ENCODE peak calls at places on chromosomes 6 and 20, in six cellular contexts. J is dorsolateral prefrontal cortex, C is GM12865, S is tibial artery, V is body of pancreas, Z is HFF-Myc. P is an unnamed sample.

GRCh38 chr6:82741325-82741995 is 324.2 kb downstream of the UBE3D start:
- DNase-seq in J (no peak), C (no peak), S (no peak), V (no peak), Z (no peak), P (no peak)

GRCh38 chr6:25193147-25193864 is 85.9 kb upstream of the CARMIL1 start:
- DNase-seq in J (no peak), C (no peak), S (peak), V (peak), Z (peak), P (peak)

GRCh38 chr20:2741463-2741862 is 48.9 kb downstream of the EBF4 start:
- DNase-seq in J (no peak), C (no peak), S (no peak), V (no peak), Z (no peak), P (no peak)

GRCh38 chr20:49259799-49260198 is 18.1 kb downstream of the ZNFX1 start:
- DNase-seq in J (no peak), C (no peak), S (no peak), V (no peak), Z (no peak), P (no peak)

GRCh38 chr6:122995930-122996796 is at the start of gene CLVS2:
- DNase-seq in J (peak), C (no peak), S (no peak), V (peak), Z (no peak), P (no peak)

GRCh38 chr20:38550274-38550673 is 30.7 kb upstream of the ADIG start:
- DNase-seq in J (no peak), C (peak), S (no peak), V (no peak), Z (no peak), P (no peak)

GRCh38 chr6:144847906-144848305 is 562.8 kb downstream of the UTRN start:
- DNase-seq in J (peak), C (no peak), S (no peak), V (no peak), Z (no peak), P (no peak)

GRCh38 chr6:41970436-41970846 is 28.8 kb upstream of the CCND3 start:
- DNase-seq in J (no peak), C (no peak), S (peak), V (no peak), Z (no peak), P (no peak)

GRCh38 chr6:50655848-50656453 is 57.4 kb upstream of the TFAP2D start:
- DNase-seq in J (no peak), C (peak), S (no peak), V (no peak), Z (no peak), P (no peak)

GRCh38 chr20:60138263-60139127 is 180.3 kb downstream of the CDH26 start:
- DNase-seq in J (no peak), C (no peak), S (peak), V (peak), Z (no peak), P (no peak)

GRCh38 chr20:57627972-57628650 is 7.9 kb upstream of the ZBP1 start:
- DNase-seq in J (no peak), C (peak), S (peak), V (no peak), Z (peak), P (no peak)
- H3K4me3 ChIP-seq in J (no peak), C (no peak), S (no peak), V (no peak), Z (no peak), P (no peak)

GRCh38 chr6:136383271-136383670 is 93.6 kb upstream of the BCLAF1 start:
- DNase-seq in J (no peak), C (no peak), S (no peak), V (no peak), Z (no peak), P (no peak)

GRCh38 chr6:136382676-136383075 is 93.0 kb upstream of the BCLAF1 start:
- DNase-seq in J (no peak), C (no peak), S (no peak), V (no peak), Z (no peak), P (no peak)

DNA sequence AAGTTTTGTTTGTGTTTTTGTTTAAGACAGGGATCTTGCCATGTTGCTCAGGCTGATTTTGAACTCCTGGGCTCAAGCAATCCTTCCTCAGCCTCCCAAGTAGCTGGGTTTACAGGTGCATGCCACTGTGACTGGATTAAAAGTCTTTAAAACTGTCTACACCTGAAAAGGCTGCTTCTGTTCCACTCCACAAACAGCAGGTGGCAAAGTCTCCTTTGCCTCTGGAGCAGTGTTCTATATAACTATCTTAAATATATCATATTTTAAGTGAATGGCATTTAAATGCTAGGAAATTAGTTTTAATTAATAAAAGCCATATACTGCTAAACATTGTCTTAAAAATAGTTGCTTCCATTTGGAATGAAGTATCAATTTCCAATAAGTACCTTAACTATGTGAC is 89.2 kb upstream of the BCLAF1 start:
- DNase-seq in J (no peak), C (no peak), S (no peak), V (no peak), Z (no peak), P (no peak)
- TF ChIP-seq CTCF in J (no peak), C (no peak), S (no peak), V (peak), Z (no peak), P (peak)

DNA sequence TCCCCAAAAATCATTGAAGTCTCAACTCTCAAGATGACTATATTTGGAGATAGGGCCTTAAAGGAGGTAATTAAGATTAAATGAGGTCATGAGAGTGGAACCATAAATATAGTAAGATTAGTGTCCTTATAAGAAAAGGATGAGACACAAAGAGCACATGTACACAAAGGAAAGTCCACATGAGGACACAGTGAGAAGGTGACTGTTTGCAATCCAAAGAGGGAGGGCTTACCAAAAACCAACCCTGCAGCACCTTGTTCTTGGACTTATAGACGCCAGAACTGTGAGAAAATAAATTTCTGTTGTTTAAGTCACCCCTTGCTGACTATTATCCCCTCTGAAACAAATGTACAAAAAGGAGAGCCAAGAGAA is 150.4 kb upstream of the SMLR1 start:
- DNase-seq in J (no peak), C (no peak), S (no peak), V (no peak), Z (no peak), P (no peak)
- H3K4me3 ChIP-seq in J (no peak), C (no peak), S (no peak), V (no peak), Z (no peak), P (no peak)

DNA sequence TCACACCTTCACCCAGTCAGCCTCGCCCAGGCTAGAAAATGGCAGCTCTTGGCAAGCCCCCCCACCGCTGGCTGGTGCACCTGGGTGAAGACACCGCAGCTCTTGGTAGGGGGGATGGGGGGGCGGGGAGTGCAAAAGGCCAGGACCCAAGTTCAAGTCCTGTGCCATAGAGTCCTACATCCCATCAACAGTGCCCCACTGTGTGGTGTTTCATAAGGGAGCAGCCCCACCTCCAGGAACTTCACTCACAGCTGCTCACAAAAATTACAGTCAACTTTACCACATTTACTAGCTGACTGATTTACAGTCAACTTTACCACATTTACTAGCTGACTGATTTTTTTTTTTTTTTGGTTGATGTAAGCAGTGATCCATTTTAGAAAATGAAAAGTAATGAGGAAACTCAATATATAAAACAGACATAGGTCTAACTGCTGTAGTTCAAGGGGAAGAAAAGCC is 209.0 kb upstream of the SNX9 start:
- DNase-seq in J (no peak), C (no peak), S (no peak), V (no peak), Z (no peak), P (no peak)
- TF ChIP-seq CTCF in J (no peak), C (no peak), S (no peak), V (no peak), Z (no peak), P (no peak)

DNA sequence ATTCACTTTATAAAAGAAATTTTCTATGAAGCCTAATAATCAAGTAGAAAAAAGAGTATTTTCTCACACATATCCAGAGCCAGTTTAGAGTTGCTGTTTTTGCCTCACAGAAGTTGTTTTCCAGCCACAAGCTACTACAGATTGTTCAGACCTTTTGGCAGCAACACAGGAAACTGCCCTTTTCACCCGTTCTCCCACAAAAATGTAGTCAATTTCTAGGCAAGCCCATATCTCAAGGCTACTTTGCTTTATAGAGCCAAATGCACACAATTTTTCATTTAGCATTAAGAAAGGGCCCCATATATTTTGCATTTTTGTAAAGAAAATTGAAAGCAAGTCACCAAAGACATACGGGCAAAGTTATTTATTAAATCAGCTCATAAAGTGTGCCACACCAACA is 49.5 kb downstream of the EPB41L2 start:
- DNase-seq in J (no peak), C (no peak), S (no peak), V (no peak), Z (peak), P (peak)
- H3K4me3 ChIP-seq in J (peak), C (no peak), S (peak), V (no peak), Z (no peak), P (no peak)

GRCh38 chr20:10427060-10427692 is 6.8 kb downstream of the MKKS start:
- DNase-seq in J (peak), C (peak), S (peak), V (peak), Z (no peak), P (peak)
- TF ChIP-seq CTCF in J (peak), C (peak), S (peak), V (peak), Z (peak), P (peak)

DNA sequence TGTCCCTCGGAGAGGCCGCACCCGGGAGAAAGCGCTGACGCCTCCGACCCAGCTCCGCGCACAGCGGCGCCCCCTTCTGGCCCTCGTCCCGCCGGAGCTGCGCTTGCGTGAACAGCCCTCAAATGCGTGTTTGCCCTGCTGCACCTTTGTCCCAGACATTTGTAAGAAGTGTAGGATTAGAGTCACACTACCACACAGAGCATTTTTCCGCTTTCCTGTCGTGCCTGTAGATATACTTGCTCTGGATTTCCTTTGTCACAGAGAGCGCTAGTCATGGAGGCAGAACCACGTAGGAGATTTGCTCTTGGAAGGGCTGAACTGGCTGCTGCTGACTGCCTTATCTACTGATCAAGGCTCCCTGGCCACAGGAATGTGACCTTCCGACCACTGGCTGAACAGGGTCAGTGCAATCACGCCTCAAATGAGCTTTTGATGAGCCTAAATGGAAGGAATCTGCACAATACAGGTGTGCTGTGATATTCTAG is 62.3 kb downstream of the PAX1 start:
- DNase-seq in J (no peak), C (no peak), S (no peak), V (no peak), Z (no peak), P (no peak)
- H3K4me3 ChIP-seq in J (no peak), C (no peak), S (no peak), V (no peak), Z (no peak), P (no peak)

GRCh38 chr20:61746781-61747180 is 318.9 kb downstream of the TAF4 start:
- DNase-seq in J (no peak), C (no peak), S (no peak), V (no peak), Z (no peak), P (no peak)
- TF ChIP-seq CTCF in J (no peak), C (no peak), S (no peak), V (no peak), Z (no peak), P (no peak)